ENCODE peak calls at places on chromosome 11, in five cellular contexts. P, L, N, Z and M are unnamed samples.

GRCh38 chr11:83220279-83220678 is 26.8 kb downstream of the ANKRD42 start:
- DNase-seq in P (no peak), L (no peak), N (no peak), Z (no peak), M (no peak)

GRCh38 chr11:126469308-126469707 is 113.8 kb downstream of the ST3GAL4 start:
- DNase-seq in P (no peak), L (no peak), N (no peak), Z (no peak), M (no peak)

GRCh38 chr11:34405079-34405858 is 33.5 kb upstream of the CAT start:
- DNase-seq in P (no peak), L (no peak), N (no peak), Z (no peak), M (peak; percentile 16)

GRCh38 chr11:114511538-114511937 is 48.1 kb downstream of the NXPE1 start:
- DNase-seq in P (no peak), L (no peak), N (no peak), Z (no peak), M (no peak)

GRCh38 chr11:64659417-64660144 is 63.4 kb downstream of the NRXN2 start:
- DNase-seq in P (peak; percentile 93), L (peak; percentile 73), N (peak; percentile 39), Z (no peak), M (no peak)

GRCh38 chr11:87722756-87723599 is 452.3 kb downstream of the RAB38 start:
- DNase-seq in P (peak; percentile 2), L (peak; percentile 13), N (peak; percentile 7), Z (peak; percentile 5), M (no peak)

GRCh38 chr11:36376315-36376887 is 80.3 kb downstream of the PRR5L start:
- DNase-seq in P (peak; percentile 18), L (no peak), N (no peak), Z (peak; percentile 49), M (no peak)

GRCh38 chr11:63537293-63538101 is 889 bp downstream of the PLAAT4 start:
- DNase-seq in P (peak; percentile 4), L (no peak), N (no peak), Z (no peak), M (no peak)

GRCh38 chr11:40130427-40130826 is 1329.0 kb downstream of the LRRC4C start:
- DNase-seq in P (no peak), L (no peak), N (no peak), Z (peak; percentile 16), M (no peak)

GRCh38 chr11:23021287-23021863 is 161.1 kb upstream of the CCDC179 start:
- DNase-seq in P (peak; percentile 51), L (peak; percentile 36), N (peak; percentile 9), Z (peak; percentile 59), M (no peak)

GRCh38 chr11:66443602-66444001 is 5.0 kb upstream of the MRPL11 start:
- DNase-seq in P (peak; percentile 92), L (no peak), N (no peak), Z (no peak), M (no peak)

GRCh38 chr11:19659529-19659928 is 53.1 kb upstream of the NAV2 start:
- DNase-seq in P (no peak), L (no peak), N (no peak), Z (no peak), M (no peak)

GRCh38 chr11:69825037-69825834 is 6.0 kb upstream of the FGF3 start:
- DNase-seq in P (no peak), L (no peak), N (no peak), Z (no peak), M (no peak)

GRCh38 chr11:113475160-113475761 is at the start of gene DRD2:
- DNase-seq in P (no peak), L (peak; percentile 61), N (no peak), Z (peak; percentile 86), M (no peak)

GRCh38 chr11:843818-844692 is 1.4 kb downstream of the TSPAN4 start:
- DNase-seq in P (peak; percentile 90), L (peak; percentile 58), N (peak; percentile 89), Z (no peak), M (no peak)

GRCh38 chr11:122923302-122923701 is 40.7 kb downstream of the JHY start:
- DNase-seq in P (no peak), L (no peak), N (no peak), Z (peak; percentile 5), M (no peak)
- TF ChIP-seq MXI1 in P (no peak), L (no peak), N (no peak), Z (no peak), M (no peak)

DNA sequence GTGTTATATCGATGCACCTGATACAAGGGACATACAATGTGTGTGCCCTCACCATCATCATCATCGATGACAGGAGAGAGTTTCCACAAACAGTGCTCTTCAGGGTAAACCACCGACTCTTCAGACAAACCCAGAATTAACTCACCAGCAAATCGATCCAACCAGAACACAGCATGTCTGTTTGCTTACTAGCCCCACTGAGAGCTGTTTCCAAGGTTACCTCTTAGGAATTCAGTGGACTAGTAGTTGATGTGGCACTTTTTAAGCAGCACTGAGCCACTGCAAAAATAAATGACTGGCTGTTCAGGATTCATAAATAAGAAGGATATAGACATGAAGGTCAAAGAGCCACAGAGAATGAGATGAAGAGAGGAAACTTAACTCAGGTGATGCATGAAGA is 83.1 kb downstream of the PARVA start:
- DNase-seq in P (peak; percentile 44), L (no peak), N (peak; percentile 14), Z (no peak), M (no peak)
- TF ChIP-seq MXI1 in P (no peak), L (no peak), N (no peak), Z (no peak), M (no peak)

DNA sequence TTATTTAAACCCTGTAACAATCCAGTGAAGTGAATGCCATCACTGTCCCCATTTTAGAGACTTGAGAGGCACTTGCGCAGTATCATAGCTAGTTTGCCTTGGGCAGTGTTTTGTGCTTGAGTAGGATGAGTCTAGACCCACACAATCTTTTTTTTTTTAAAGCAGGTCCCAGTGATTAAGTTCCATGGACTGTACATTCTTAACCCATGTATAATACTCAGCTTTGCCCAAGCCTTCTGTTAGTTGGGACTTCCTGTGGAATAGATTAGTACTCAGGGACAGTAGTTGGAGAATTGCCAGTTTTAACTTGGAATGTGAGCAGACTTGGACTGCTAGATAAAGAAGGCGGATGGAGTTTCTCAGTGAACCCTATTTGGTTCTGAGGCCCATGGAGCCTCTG is 108.6 kb upstream of the RASSF10 start:
- DNase-seq in P (peak; percentile 94), L (no peak), N (peak; percentile 40), Z (no peak), M (no peak)
- TF ChIP-seq MXI1 in P (no peak), L (no peak), N (no peak), Z (no peak), M (no peak)

GRCh38 chr11:14974021-14974698 is 2.0 kb upstream of the CALCA start:
- DNase-seq in P (no peak), L (no peak), N (no peak), Z (peak; percentile 68), M (no peak)
- TF ChIP-seq MXI1 in P (no peak), L (no peak), N (no peak), Z (no peak), M (no peak)

DNA sequence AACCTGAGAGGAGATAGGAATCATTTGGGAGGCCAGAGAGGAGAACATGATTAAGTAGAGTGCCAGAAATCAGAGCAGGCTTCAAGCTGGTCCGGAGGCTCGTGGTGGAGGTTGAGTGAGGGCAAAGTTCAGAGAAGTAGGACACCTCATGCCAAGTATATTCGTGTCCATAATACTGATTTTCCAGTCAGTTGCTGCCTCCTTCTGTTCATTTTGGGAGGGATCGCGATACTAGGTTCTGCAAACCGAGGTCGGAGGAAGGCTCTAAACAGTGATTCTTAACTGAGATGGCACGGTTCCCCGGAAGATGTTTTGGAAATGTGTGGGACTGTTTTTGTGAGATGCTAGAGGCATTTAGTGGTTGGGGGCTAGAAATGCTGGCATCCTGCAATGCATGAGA is 13.6 kb upstream of the CD3E start:
- DNase-seq in P (no peak), L (no peak), N (peak; percentile 74), Z (no peak), M (no peak)
- TF ChIP-seq MXI1 in P (no peak), L (no peak), N (no peak), Z (no peak), M (no peak)

DNA sequence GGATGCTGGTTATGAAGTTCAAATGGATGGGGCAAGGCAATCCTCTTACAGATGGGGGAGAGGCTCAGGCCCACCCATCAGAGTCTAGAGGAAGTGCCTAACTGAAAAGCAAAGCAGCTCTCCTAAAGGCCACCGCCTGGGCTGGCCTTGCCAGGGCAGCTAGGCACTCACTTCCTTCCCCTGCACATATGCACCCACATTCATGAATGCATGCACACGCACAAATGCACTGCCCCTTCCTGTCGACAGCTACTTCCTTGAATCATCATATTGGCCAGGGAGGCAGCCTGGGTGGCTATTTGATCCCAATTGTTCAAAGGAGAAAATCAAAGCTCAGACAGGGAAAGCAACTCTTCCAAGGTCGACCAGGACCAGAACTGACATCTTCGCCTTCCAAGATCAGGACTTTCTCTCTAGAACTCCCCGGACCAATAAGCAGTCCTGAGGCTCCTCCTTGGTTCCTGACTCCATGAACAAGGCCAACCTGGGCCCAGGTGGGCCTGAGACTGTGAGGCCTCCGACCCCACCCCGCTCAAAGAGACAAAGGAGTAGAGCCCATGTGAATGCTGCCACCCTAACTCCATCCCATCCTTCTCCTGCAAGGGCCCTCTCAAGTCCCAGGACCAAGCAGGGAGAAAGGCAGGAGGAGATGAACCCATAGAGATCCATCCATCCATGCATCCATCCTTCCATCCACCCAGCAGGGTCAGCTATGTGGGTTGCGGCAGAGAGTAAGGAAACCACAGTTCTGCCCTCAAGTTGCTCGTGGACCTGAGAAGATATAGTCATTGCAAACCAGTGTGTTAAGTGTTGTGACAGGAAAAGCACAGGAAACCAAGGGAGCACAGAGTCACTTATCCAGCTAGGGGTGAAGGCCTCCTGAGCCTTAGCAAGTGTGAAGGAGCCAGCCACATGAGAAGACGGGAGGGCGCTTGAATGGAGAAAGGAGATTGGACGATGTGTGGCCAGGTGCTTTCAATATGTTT is 35.4 kb upstream of the LMO1 start:
- DNase-seq in P (no peak), L (no peak), N (no peak), Z (no peak), M (no peak)
- TF ChIP-seq MXI1 in P (no peak), L (no peak), N (no peak), Z (no peak), M (no peak)